ENCODE peak calls at places on chromosomes 7 and 10, in six cellular contexts. W is A549, C is mucosa of gallbladder, Q is A172, S is psoas muscle, O is iris pigment epithelial cell. X is an unnamed sample.

GRCh38 chr7:2651336-2651735 is 19.6 kb downstream of the TTYH3 start:
- DNase-seq in W (no peak), C (no peak), Q (no peak), S (peak; percentile 48), O (no peak), X (no peak)

GRCh38 chr10:113960617-113961260 is 82.9 kb upstream of the ADRB1 start:
- DNase-seq in W (no peak), C (peak; percentile 35), Q (peak; percentile 46), S (no peak), O (no peak), X (peak; percentile 61)

GRCh38 chr7:117588352-117588794 is 108.5 kb downstream of the CFTR start:
- DNase-seq in W (no peak), C (no peak), Q (peak; percentile 37), S (no peak), O (peak; percentile 81), X (no peak)

GRCh38 chr10:120824864-120825263 is 26.3 kb upstream of the WDR11 start:
- DNase-seq in W (peak; percentile 20), C (no peak), Q (no peak), S (no peak), O (peak; percentile 16), X (no peak)

GRCh38 chr10:93437000-93437945 is 44.9 kb downstream of the MYOF start:
- DNase-seq in W (peak; percentile 89), C (peak; percentile 84), Q (peak; percentile 98), S (peak; percentile 84), O (peak; percentile 100), X (peak; percentile 67)

GRCh38 chr10:14698487-14699170 is 76.1 kb downstream of the FAM107B start:
- DNase-seq in W (no peak), C (no peak), Q (peak; percentile 10), S (no peak), O (peak; percentile 55), X (no peak)

GRCh38 chr7:29106128-29106988 is 40.0 kb downstream of the CPVL start:
- DNase-seq in W (no peak), C (peak; percentile 60), Q (peak; percentile 74), S (no peak), O (peak; percentile 67), X (peak; percentile 33)

GRCh38 chr10:2543142-2543886 is 524.0 kb upstream of the PFKP start:
- DNase-seq in W (no peak), C (no peak), Q (no peak), S (no peak), O (no peak), X (no peak)

GRCh38 chr10:63057509-63057908 is 75.6 kb upstream of the NRBF2 start:
- DNase-seq in W (no peak), C (no peak), Q (no peak), S (no peak), O (no peak), X (no peak)

GRCh38 chr7:72391821-72392377 is 20.2 kb downstream of the CALN1 start:
- DNase-seq in W (no peak), C (no peak), Q (no peak), S (no peak), O (no peak), X (no peak)

GRCh38 chr7:1856966-1857441 is 186.9 kb downstream of the ELFN1 start:
- DNase-seq in W (no peak), C (no peak), Q (no peak), S (peak; percentile 39), O (no peak), X (no peak)

GRCh38 chr10:71985542-71986250 is 21.5 kb downstream of the CHST3 start:
- DNase-seq in W (no peak), C (no peak), Q (no peak), S (peak; percentile 49), O (peak; percentile 78), X (no peak)

GRCh38 chr7:143885951-143886350 is 16.0 kb downstream of the TCAF1 start:
- DNase-seq in W (no peak), C (no peak), Q (no peak), S (no peak), O (no peak), X (no peak)

GRCh38 chr7:40469481-40469880 is 334.7 kb downstream of the SUGCT start:
- DNase-seq in W (no peak), C (peak; percentile 25), Q (peak; percentile 63), S (no peak), O (peak; percentile 89), X (no peak)

GRCh38 chr7:139647085-139647484 is 123.6 kb downstream of the CLEC2L start:
- DNase-seq in W (no peak), C (no peak), Q (no peak), S (no peak), O (peak; percentile 48), X (no peak)